ENCODE peak calls at places on chromosome X, in six cellular contexts. D, H, Q, K, F and G are unnamed samples.

GRCh38 chrX:41027388-41027787 is 57.9 kb upstream of the USP9X start:
- DNase-seq in D (no peak), H (no peak), Q (peak; percentile 48), K (no peak), F (no peak), G (peak; percentile 63)

GRCh38 chrX:12825801-12826200 is 34.6 kb downstream of the PRPS2 start:
- DNase-seq in D (no peak), H (no peak), Q (peak; percentile 11), K (no peak), F (no peak), G (no peak)

GRCh38 chrX:110145854-110146253 is 142.9 kb downstream of the TMEM164 start:
- DNase-seq in D (no peak), H (peak; percentile 14), Q (peak; percentile 24), K (peak; percentile 23), F (no peak), G (peak; percentile 19)

GRCh38 chrX:80578518-80579105 is 158.4 kb downstream of the TENT5D start:
- DNase-seq in D (no peak), H (no peak), Q (no peak), K (no peak), F (no peak), G (no peak)

GRCh38 chrX:50988649-50989048 is 78.1 kb downstream of the BMP15 start:
- DNase-seq in D (no peak), H (peak; percentile 6), Q (peak; percentile 4), K (no peak), F (no peak), G (peak; percentile 2)

GRCh38 chrX:36407886-36408285 is 488.4 kb downstream of the CFAP47 start:
- DNase-seq in D (no peak), H (no peak), Q (no peak), K (no peak), F (no peak), G (no peak)

GRCh38 chrX:13159886-13160285 is 115.5 kb upstream of the FAM9C start:
- DNase-seq in D (no peak), H (no peak), Q (no peak), K (no peak), F (no peak), G (peak; percentile 4)

GRCh38 chrX:136067097-136067496 is 80.2 kb upstream of the FHL1 start:
- DNase-seq in D (peak; percentile 69), H (no peak), Q (no peak), K (no peak), F (no peak), G (peak; percentile 24)

GRCh38 chrX:10482262-10482661 is 138.1 kb downstream of the MID1 start:
- DNase-seq in D (no peak), H (no peak), Q (no peak), K (no peak), F (no peak), G (no peak)

GRCh38 chrX:31320740-31321139 is 248.9 kb upstream of the FTHL17 start:
- DNase-seq in D (no peak), H (no peak), Q (no peak), K (no peak), F (no peak), G (no peak)